ENCODE peak calls at places on chromosomes 12 and 14, in five cellular contexts. Y is breast epithelium; I is testis; N is CD4-positive, alpha-beta memory T cell; A is HepG2. P is an unnamed sample.

GRCh38 chr14:34461334-34462131 is 507 bp downstream of the SPTSSA start:
- DNase-seq in I (peak), Y (no peak), A (peak), N (no peak), P (peak)

GRCh38 chr12:110115675-110116074 is 8.5 kb upstream of the IFT81 start:
- DNase-seq in N (no peak), A (no peak), Y (no peak), I (no peak), P (no peak)

GRCh38 chr12:89525002-89525823 is 617 bp upstream of the GALNT4 start:
- DNase-seq in I (peak), N (peak), Y (no peak), A (peak), P (peak)

GRCh38 chr14:36097356-36097755 is 79.2 kb downstream of the PTCSC3 start:
- DNase-seq in N (no peak), A (no peak), I (no peak), Y (no peak), P (no peak)

GRCh38 chr14:96653597-96653996 is 143.6 kb upstream of the VRK1 start:
- DNase-seq in Y (no peak), N (no peak), I (no peak), A (no peak), P (no peak)

GRCh38 chr12:64625243-64626077 is 15.2 kb downstream of the RASSF3 start:
- DNase-seq in A (peak), N (no peak), Y (no peak), I (peak), P (peak)

GRCh38 chr14:36362648-36363047 is 42.2 kb upstream of the MBIP start:
- DNase-seq in N (no peak), Y (no peak), A (no peak), I (no peak), P (no peak)

GRCh38 chr12:66144796-66145754 is 14.5 kb upstream of the LLPH start:
- DNase-seq in N (no peak), I (peak), A (peak), Y (no peak), P (no peak)

GRCh38 chr12:58046281-58046680 is 104.9 kb downstream of the ATP23 start:
- DNase-seq in A (no peak), I (no peak), N (no peak), Y (no peak), P (no peak)

GRCh38 chr12:132502149-132502881 is 12.4 kb downstream of the FBRSL1 start:
- DNase-seq in A (no peak), Y (no peak), I (no peak), N (no peak), P (no peak)

GRCh38 chr14:29927596-29928341 is at the start of gene PRKD1:
- DNase-seq in N (no peak), Y (no peak), A (peak), I (peak), P (peak)

GRCh38 chr12:6767301-6767591 is 1.1 kb downstream of the PTMS start:
- DNase-seq in Y (no peak), A (no peak), N (no peak), I (no peak), P (no peak)

GRCh38 chr14:92922883-92923743 is at the start of gene CHGA:
- DNase-seq in Y (peak), N (peak), A (peak), I (peak), P (peak)

GRCh38 chr12:32681272-32681671 is 2.2 kb downstream of the DNM1L start:
- DNase-seq in A (no peak), Y (no peak), I (no peak), N (no peak), P (no peak)

GRCh38 chr14:89249972-89250371 is 167.1 kb downstream of the FOXN3 start:
- DNase-seq in A (no peak), Y (no peak), N (no peak), I (no peak), P (no peak)

GRCh38 chr12:2411011-2411410 is 358.2 kb downstream of the CACNA1C start:
- DNase-seq in N (no peak), A (no peak), I (no peak), Y (no peak), P (no peak)

GRCh38 chr12:47808049-47808448 is 11.7 kb downstream of the HDAC7 start:
- DNase-seq in N (peak), I (no peak), A (no peak), Y (no peak), P (peak)

GRCh38 chr12:6045438-6045837 is 79.0 kb downstream of the VWF start:
- DNase-seq in A (no peak), I (no peak), N (no peak), Y (no peak), P (no peak)

GRCh38 chr12:34396861-34397590 is 374.7 kb downstream of the ALG10 start:
- DNase-seq in Y (peak), I (peak), N (no peak), A (no peak), P (peak)

GRCh38 chr12:19912996-19913395 is 455.3 kb upstream of the PDE3A start:
- DNase-seq in Y (no peak), I (no peak), A (peak), N (no peak), P (no peak)

GRCh38 chr12:47999816-48000215 is 4.5 kb downstream of the COL2A1 start:
- DNase-seq in A (no peak), Y (no peak), N (no peak), I (no peak), P (no peak)

GRCh38 chr12:113276306-113276705 is 55.0 kb downstream of the TPCN1 start:
- DNase-seq in N (no peak), A (no peak), Y (no peak), I (no peak), P (no peak)

GRCh38 chr12:110555509-110556406 is 27.4 kb downstream of the PPTC7 start:
- DNase-seq in I (no peak), N (no peak), A (no peak), Y (no peak), P (no peak)

GRCh38 chr14:101962503-101962874 is 1.9 kb upstream of the DYNC1H1 start:
- DNase-seq in N (no peak), Y (no peak), A (peak), I (peak), P (peak)

GRCh38 chr14:103099733-103100280 is 5.3 kb downstream of the EXOC3L4 start:
- DNase-seq in I (no peak), A (no peak), Y (no peak), N (no peak), P (peak)

GRCh38 chr12:44372259-44372658 is 503.9 kb downstream of the NELL2 start:
- DNase-seq in A (no peak), I (no peak), Y (no peak), N (no peak), P (no peak)

GRCh38 chr12:57250541-57250940 is 446 bp downstream of the STAC3 start:
- DNase-seq in A (no peak), N (no peak), I (no peak), Y (no peak), P (no peak)

GRCh38 chr12:118055144-118055557 is 5.8 kb downstream of the WSB2 start:
- DNase-seq in A (peak), N (peak), Y (no peak), I (peak), P (no peak)

GRCh38 chr14:36245223-36245622 is 68.7 kb upstream of the PTCSC3 start:
- DNase-seq in Y (no peak), A (no peak), I (no peak), N (no peak), P (no peak)

GRCh38 chr12:47650469-47650868 is 55.4 kb downstream of the RPAP3 start:
- DNase-seq in Y (no peak), N (no peak), A (no peak), I (no peak), P (no peak)

GRCh38 chr12:96150442-96150841 is 43.7 kb upstream of the ELK3 start:
- DNase-seq in Y (no peak), N (no peak), A (no peak), I (no peak), P (no peak)

GRCh38 chr14:38839743-38840375 is 263.2 kb downstream of the SEC23A start:
- DNase-seq in N (no peak), I (no peak), A (no peak), Y (no peak), P (no peak)

GRCh38 chr12:77402726-77403125 is 337.4 kb upstream of the E2F7 start:
- DNase-seq in I (no peak), Y (no peak), N (no peak), A (no peak), P (no peak)

GRCh38 chr12:113190761-113191160 is 5.2 kb downstream of the RITA1 start:
- DNase-seq in A (peak), I (peak), N (no peak), Y (no peak), P (no peak)

GRCh38 chr12:12990700-12991468 is 9.2 kb downstream of the HEBP1 start:
- DNase-seq in Y (no peak), N (no peak), I (no peak), A (no peak), P (no peak)

GRCh38 chr12:115177899-115178298 is 493.9 kb upstream of the TBX3 start:
- DNase-seq in Y (no peak), A (no peak), N (no peak), I (no peak), P (no peak)

GRCh38 chr12:67193705-67194104 is 75.5 kb upstream of the CAND1 start:
- DNase-seq in I (peak), N (no peak), Y (no peak), A (peak), P (no peak)

GRCh38 chr14:20823859-20824258 is 21.2 kb upstream of the RNASE1 start:
- DNase-seq in N (no peak), A (no peak), I (no peak), Y (no peak), P (no peak)

GRCh38 chr12:56152756-56153137 is 360 bp downstream of the MYL6B start:
- DNase-seq in N (no peak), Y (no peak), I (no peak), A (no peak), P (no peak)

GRCh38 chr12:56154246-56154771 is 1.9 kb downstream of the MYL6B start:
- DNase-seq in N (no peak), A (no peak), I (no peak), Y (no peak), P (no peak)

GRCh38 chr12:56154818-56155217 is 2.4 kb downstream of the MYL6B start:
- DNase-seq in A (no peak), N (no peak), Y (no peak), I (no peak), P (no peak)

GRCh38 chr12:56152132-56152755 is at the start of gene MYL6B:
- DNase-seq in N (peak), I (peak), Y (peak), A (peak), P (peak)

DNA sequence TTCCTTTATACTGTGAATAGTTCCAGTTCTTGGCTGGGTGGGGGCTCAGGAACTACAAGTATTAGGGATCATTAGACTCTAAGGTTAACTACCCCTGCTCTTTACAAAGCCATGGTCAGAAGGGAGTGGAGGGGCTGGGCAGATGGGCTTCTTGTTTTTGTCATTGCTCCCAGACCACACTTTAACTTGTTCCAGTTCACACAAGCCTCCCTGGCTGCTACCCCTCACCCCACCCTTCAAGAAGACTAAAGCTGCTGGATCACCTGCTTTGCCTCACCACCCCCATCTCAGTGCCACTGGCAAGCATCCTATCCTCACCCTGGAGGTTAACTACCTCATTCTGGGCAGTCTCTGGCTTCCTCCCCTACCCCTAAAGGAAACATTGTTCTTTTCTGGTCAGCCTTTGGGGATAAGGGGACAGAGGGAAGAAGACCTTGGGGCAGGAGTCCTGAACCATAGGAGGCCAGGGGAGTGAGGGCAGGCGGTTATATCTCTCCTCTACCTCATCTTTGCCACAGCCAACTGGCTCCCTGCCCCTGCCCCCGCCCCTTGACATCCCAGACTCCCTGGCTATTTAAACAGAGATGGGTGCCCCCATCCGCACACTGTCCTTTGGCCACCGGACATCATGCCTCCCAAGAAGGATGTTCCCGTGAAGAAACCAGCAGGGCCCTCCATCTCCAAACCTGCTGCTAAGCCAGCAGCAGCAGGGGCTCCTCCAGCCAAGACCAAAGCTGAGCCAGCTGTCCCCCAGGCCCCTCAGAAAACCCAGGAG is 1.1 kb downstream of the MYL6B start:
- DNase-seq in Y (no peak), I (peak), N (no peak), A (no peak), P (no peak)
- H3K4me3 ChIP-seq in Y (no peak), I (no peak), N (no peak), A (peak), P (peak)

GRCh38 chr12:130286041-130286440 is 51.6 kb upstream of the PIWIL1 start:
- DNase-seq in Y (no peak), I (no peak), N (no peak), A (peak), P (no peak)

GRCh38 chr12:130280226-130280625 is 57.5 kb upstream of the PIWIL1 start:
- DNase-seq in I (no peak), N (no peak), Y (no peak), A (no peak), P (no peak)

GRCh38 chr12:130286741-130287140 is 50.9 kb upstream of the PIWIL1 start:
- DNase-seq in I (no peak), N (no peak), Y (no peak), A (no peak), P (no peak)

GRCh38 chr12:130281157-130281799 is 56.4 kb upstream of the PIWIL1 start:
- DNase-seq in N (no peak), I (peak), Y (no peak), A (no peak), P (no peak)
- H3K4me3 ChIP-seq in N (no peak), I (peak), Y (peak), A (no peak), P (no peak)

GRCh38 chr12:9869307-9870161 is at the start of gene CLEC2B:
- DNase-seq in N (peak), I (no peak), Y (no peak), A (no peak), P (no peak)
- H3K4me3 ChIP-seq in N (peak), I (peak), Y (peak), A (no peak), P (peak)

GRCh38 chr12:124551268-124552144 is 15.9 kb downstream of the NCOR2 start:
- DNase-seq in N (no peak), A (no peak), I (peak), Y (no peak), P (peak)
- H3K4me3 ChIP-seq in N (no peak), A (no peak), I (no peak), Y (no peak), P (no peak)

DNA sequence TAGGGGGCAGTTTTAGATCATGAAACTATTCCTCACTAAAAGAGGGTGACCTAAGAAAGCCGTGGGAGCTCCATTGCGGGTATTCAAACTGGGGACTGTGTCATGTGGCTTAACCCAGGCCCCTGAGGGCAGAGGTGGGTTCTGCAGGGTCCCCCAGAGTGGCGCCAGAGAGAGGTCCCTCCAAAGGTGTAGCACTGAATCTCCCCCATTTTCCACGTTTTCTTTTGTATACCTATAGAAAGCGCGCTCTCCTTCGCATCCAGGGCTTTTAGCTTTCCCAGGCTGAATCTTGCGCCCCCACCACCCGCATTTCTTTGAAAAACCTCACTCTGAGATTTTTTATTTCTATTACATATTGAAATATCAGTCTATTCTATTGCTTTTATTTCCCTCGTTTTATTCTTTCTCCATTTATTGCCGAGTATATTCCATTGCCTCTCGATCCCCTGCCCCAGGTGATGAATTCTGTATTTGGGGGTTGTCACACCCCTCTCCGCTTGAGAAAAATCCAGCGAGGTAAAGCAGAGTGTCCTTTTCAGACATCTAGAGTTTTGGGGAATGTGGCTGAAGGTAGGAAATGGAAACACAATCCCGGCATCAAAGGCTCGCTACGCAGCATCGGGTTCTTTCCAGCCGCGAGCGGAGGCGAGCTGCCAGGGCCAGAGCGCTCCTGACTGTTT is 895 bp upstream of the HOXC13 start:
- DNase-seq in I (no peak), Y (no peak), A (no peak), N (no peak), P (no peak)
- H3K4me3 ChIP-seq in I (no peak), Y (no peak), A (no peak), N (no peak), P (no peak)

DNA sequence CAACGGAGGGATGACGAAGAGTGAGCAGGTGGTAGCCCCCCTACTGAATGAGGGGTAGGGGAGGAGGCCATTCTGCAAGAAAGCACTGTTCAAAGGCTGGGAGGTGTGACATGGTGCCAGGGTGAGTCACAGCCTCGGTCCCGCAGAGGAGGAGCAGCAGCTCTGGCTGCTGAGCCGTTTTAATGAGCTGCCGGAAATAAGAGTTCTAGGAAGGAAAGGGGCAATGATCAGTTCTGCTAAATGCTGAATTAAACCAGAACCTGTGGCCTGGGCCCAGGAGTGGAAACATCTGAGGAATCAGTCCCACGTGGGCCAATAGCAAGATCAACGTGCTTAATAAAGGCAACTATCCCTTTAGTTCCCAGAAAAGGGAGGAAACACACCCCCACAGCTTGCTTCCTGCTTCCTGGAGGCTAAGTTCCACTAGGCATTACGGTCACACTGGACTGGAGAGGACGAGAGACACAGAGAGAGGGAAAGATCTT is 3.6 kb downstream of the ABCD4 start:
- DNase-seq in A (no peak), I (no peak), Y (no peak), N (no peak), P (no peak)
- H3K4me3 ChIP-seq in A (no peak), I (no peak), Y (no peak), N (no peak), P (no peak)

DNA sequence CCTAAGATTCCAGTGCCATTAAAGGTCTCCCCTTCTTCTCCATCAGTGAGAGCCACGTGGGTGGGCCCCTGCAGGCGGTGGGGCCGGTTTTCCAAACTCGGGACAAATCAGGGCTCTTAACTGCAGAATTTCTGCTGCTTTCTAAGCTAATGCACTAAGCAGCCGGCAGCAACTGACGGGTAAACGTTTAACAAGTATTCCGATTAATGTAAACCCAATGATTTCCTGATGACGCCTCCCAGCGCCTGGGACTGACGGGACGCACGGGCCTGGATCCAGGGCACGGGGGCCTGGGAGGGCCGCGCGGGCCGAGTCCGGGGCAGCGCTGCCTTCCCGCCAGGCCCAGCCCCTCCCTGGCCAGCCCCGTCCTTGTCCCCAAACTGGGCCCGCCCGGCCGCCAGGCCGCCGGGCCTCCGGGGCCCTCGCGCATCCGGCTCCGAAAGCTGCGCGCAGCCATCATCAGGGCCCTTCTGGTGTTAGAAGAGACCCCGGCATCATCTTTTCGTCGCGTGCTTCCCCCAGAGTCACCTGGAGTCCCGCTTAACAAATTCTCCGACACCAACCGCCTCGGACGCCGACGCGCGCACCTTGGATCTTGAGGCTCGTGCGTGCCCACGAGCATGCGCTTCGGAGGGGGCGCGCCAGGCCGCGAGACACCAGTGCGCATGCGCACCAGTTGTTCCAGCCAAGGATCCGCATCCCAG is at the start of gene MLH3:
- DNase-seq in Y (peak), A (peak), I (peak), N (peak), P (peak)
- H3K4me3 ChIP-seq in Y (peak), A (peak), I (peak), N (peak), P (peak)